ENCODE peak calls at places on chromosomes 6 and 20, in eight cellular contexts. G is HL-60, M is A549, C is BE2C, K is AG09319, I is bronchial epithelial cell, E is RWPE1, P is glutamatergic neuron. S is an unnamed sample.

GRCh38 chr6:131136021-131136847 is 967 bp downstream of the AKAP7 start:
- DNase-seq in G (no peak), K (no peak), I (peak), M (peak), P (no peak), E (peak), C (no peak), S (peak)

GRCh38 chr6:144351741-144352140 is 66.6 kb downstream of the UTRN start:
- DNase-seq in G (no peak), M (no peak), I (no peak), K (no peak), C (no peak), P (no peak), E (no peak), S (no peak)

GRCh38 chr6:18447552-18447951 is 60.4 kb downstream of the RNF144B start:
- DNase-seq in G (no peak), K (no peak), M (no peak), C (no peak), E (no peak), P (no peak), I (no peak), S (no peak)

GRCh38 chr6:47318236-47318974 is 8.7 kb upstream of the TNFRSF21 start:
- DNase-seq in M (no peak), K (no peak), C (no peak), G (no peak), E (no peak), I (no peak), P (no peak), S (no peak)

GRCh38 chr6:1670711-1671462 is 61.2 kb downstream of the FOXC1 start:
- DNase-seq in G (no peak), M (no peak), P (no peak), K (no peak), I (peak), E (peak), C (no peak), S (no peak)

GRCh38 chr20:58652606-58653303 is 1.7 kb downstream of the STX16 start:
- DNase-seq in K (no peak), G (no peak), I (peak), P (no peak), E (peak), C (no peak), M (no peak), S (no peak)

GRCh38 chr20:20743511-20744169 is 31.2 kb upstream of the RALGAPA2 start:
- DNase-seq in E (no peak), C (no peak), P (no peak), I (peak), G (peak), K (no peak), M (no peak), S (peak)

GRCh38 chr20:17627101-17627950 is 54.7 kb downstream of the RRBP1 start:
- DNase-seq in P (peak), I (no peak), K (no peak), E (no peak), M (no peak), C (peak), G (peak), S (no peak)

GRCh38 chr20:61959301-61959700 is 106.4 kb downstream of the TAF4 start:
- DNase-seq in C (no peak), M (peak), I (no peak), P (no peak), E (peak), G (no peak), K (no peak), S (no peak)

GRCh38 chr20:47502801-47503239 is 1.1 kb downstream of the NCOA3 start:
- DNase-seq in C (no peak), K (peak), G (peak), M (peak), E (peak), P (no peak), I (peak), S (peak)

GRCh38 chr20:5353624-5354496 is 37.1 kb upstream of the PROKR2 start:
- DNase-seq in P (no peak), M (peak), C (no peak), K (no peak), I (peak), E (peak), G (no peak), S (no peak)

GRCh38 chr6:145147559-145147958 is 587.8 kb downstream of the EPM2A start:
- DNase-seq in E (peak), K (no peak), G (no peak), I (peak), C (no peak), P (no peak), M (no peak), S (no peak)

GRCh38 chr6:119333707-119334295 is 15.8 kb downstream of the MAN1A1 start:
- DNase-seq in M (peak), K (no peak), P (no peak), E (peak), I (peak), C (no peak), G (no peak), S (peak)

GRCh38 chr6:168050225-168050796 is 28.7 kb downstream of the FRMD1 start:
- DNase-seq in I (no peak), G (no peak), P (peak), M (no peak), E (no peak), C (no peak), K (no peak), S (no peak)

GRCh38 chr6:143569035-143569434 is 57.5 kb upstream of the FUCA2 start:
- DNase-seq in E (no peak), P (no peak), I (no peak), K (no peak), M (no peak), C (no peak), G (no peak), S (no peak)

GRCh38 chr20:40309731-40310130 is 379.3 kb downstream of the MAFB start:
- DNase-seq in C (no peak), G (no peak), P (no peak), K (no peak), M (no peak), E (no peak), I (no peak), S (no peak)

GRCh38 chr6:106547556-106547955 is 81.7 kb downstream of the RTN4IP1 start:
- DNase-seq in G (no peak), M (no peak), E (no peak), C (no peak), P (no peak), I (no peak), K (no peak), S (no peak)

GRCh38 chr20:19968488-19969073 is 48.6 kb upstream of the NAA20 start:
- DNase-seq in G (no peak), C (no peak), E (no peak), K (no peak), M (no peak), P (no peak), I (no peak), S (no peak)

GRCh38 chr6:35402136-35402855 is 49.8 kb upstream of the FANCE start:
- DNase-seq in K (no peak), C (no peak), G (no peak), M (peak), P (no peak), E (no peak), I (no peak), S (peak)

GRCh38 chr6:43793875-43794242 is 23.8 kb downstream of the VEGFA start:
- DNase-seq in K (no peak), P (no peak), E (no peak), G (no peak), M (no peak), I (no peak), C (no peak), S (no peak)

GRCh38 chr20:61437280-61438206 is 185.5 kb downstream of the CDH4 start:
- DNase-seq in M (no peak), K (peak), P (no peak), G (no peak), I (peak), E (peak), C (no peak), S (no peak)

GRCh38 chr20:44945261-44945660 is 14.9 kb downstream of the TOMM34 start:
- DNase-seq in G (no peak), E (no peak), P (no peak), K (no peak), C (no peak), M (no peak), I (no peak), S (no peak)

GRCh38 chr6:7636151-7636550 is 46.2 kb downstream of the SNRNP48 start:
- DNase-seq in K (no peak), P (no peak), C (no peak), G (no peak), E (no peak), M (no peak), I (no peak), S (no peak)

GRCh38 chr20:38350879-38351775 is 4.8 kb downstream of the LBP start:
- DNase-seq in M (no peak), I (no peak), E (no peak), C (no peak), K (no peak), P (no peak), G (no peak), S (no peak)

GRCh38 chr6:43913388-43914271 is 143.6 kb downstream of the VEGFA start:
- DNase-seq in G (no peak), K (no peak), P (no peak), C (no peak), E (no peak), I (peak), M (no peak), S (no peak)

GRCh38 chr6:85594197-85594930 is 706 bp upstream of the SNX14 start:
- DNase-seq in I (peak), G (peak), E (no peak), K (no peak), C (no peak), P (no peak), M (no peak), S (no peak)

GRCh38 chr20:44279228-44279627 is 31.8 kb downstream of the FITM2 start:
- DNase-seq in G (no peak), E (peak), C (no peak), I (peak), M (peak), P (no peak), K (peak), S (no peak)

GRCh38 chr20:37490670-37491350 is 30.2 kb upstream of the NNAT start:
- DNase-seq in K (no peak), C (no peak), M (no peak), E (no peak), P (no peak), G (no peak), I (no peak), S (no peak)

GRCh38 chr6:164133095-164133494 is 718.6 kb downstream of the QKI start:
- DNase-seq in I (peak), G (no peak), C (no peak), E (no peak), K (no peak), M (no peak), P (no peak), S (no peak)

GRCh38 chr6:9511157-9511556 is 903.7 kb downstream of the TFAP2A start:
- DNase-seq in C (no peak), K (no peak), E (no peak), G (no peak), M (no peak), P (no peak), I (no peak), S (no peak)

GRCh38 chr20:16100111-16100510 is 473.1 kb downstream of the KIF16B start:
- DNase-seq in P (no peak), G (no peak), E (no peak), I (no peak), M (no peak), K (no peak), C (no peak), S (no peak)

GRCh38 chr6:170208171-170208601 is 82.7 kb downstream of the DLL1 start:
- DNase-seq in E (no peak), K (no peak), M (no peak), P (no peak), I (no peak), C (no peak), G (no peak), S (no peak)

GRCh38 chr20:57329608-57330221 is at the start of gene SPO11:
- DNase-seq in P (no peak), I (no peak), M (no peak), K (no peak), C (no peak), E (no peak), G (no peak), S (no peak)
- TF ChIP-seq CTCF in P (no peak), I (peak), M (no peak), K (no peak), C (no peak), E (no peak), G (no peak), S (peak)

DNA sequence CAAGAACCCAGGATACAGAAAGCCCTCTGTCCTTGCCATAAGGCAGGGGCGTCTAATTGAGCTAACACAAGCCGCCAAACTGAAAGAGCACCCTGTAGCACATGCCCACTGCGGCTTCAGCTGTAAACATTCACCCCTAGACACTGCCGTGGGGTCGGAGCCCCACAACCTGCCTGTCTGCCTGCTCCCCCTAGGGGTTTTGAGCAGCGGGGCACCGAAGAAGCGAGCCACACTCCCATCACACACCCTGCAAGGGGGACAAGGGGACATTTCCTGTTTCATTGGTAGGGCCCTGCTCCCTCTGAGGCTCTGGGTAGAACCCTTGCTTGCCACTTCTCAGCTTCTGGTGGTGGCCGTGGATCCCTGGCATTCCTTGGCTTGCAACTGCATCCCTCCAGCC is 45.2 kb upstream of the BCLAF1 start:
- DNase-seq in I (no peak), E (no peak), K (no peak), M (no peak), C (peak), P (peak), G (no peak), S (no peak)
- TF ChIP-seq CTCF in I (no peak), E (no peak), K (no peak), M (no peak), C (peak), P (peak), G (no peak), S (no peak)

DNA sequence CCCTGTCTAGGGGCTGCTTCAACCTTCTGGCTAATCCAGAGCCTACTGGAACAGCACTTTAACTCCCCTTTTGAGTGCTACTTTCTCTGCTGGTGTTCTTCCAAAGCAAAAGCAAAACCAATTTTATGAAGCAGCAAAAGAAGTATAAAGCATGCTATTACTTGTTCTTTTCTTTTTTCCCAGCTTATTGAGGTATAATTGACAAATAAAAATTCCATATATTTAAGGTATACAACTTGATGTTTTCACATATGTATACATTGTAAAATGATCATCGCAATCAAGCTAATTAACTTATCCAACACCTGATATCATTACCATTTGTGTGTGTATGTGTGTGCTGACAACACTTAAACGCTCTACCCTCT is 14.9 kb downstream of the ID4 start:
- DNase-seq in K (no peak), C (no peak), P (no peak), M (no peak), E (no peak), G (no peak), I (no peak), S (no peak)
- TF ChIP-seq CTCF in K (no peak), C (no peak), P (no peak), M (no peak), E (peak), G (no peak), I (no peak), S (no peak)

GRCh38 chr6:157762636-157763035 is 60.4 kb upstream of the SNX9 start:
- DNase-seq in E (no peak), P (no peak), M (peak), K (no peak), I (no peak), C (no peak), G (no peak), S (no peak)
- TF ChIP-seq CTCF in E (no peak), P (no peak), M (peak), K (no peak), I (peak), C (no peak), G (no peak), S (no peak)

DNA sequence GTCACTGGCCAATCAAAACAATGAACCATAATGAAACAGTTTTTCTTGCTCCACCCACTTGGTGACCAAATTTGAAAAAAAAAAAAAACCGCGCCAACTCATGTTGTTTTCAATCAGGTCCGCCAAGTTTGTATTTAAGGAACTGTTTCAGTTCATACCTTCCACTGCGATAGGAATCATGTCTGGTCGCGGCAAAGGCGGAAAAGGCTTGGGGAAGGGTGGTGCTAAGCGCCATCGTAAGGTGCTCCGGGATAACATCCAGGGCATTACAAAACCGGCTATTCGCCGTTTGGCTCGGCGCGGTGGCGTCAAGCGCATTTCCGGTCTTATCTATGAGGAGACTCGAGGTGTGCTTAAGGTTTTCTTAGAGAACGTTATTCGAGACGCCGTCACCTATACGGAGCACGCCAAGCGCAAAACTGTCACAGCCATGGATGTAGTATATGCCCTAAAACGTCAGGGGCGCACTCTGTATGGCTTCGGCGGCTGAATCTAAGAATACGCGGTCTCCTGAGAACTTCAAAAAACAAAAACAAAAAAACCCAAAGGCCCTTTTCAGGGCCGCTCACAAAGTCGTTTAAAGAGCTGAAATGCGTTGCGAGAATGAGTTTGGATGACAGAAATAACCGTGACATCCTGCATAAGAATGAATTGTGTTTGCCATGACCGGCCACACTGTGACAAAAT is 16.7 kb downstream of the HFE start:
- DNase-seq in G (peak), M (peak), C (peak), E (peak), I (peak), P (peak), K (peak), S (peak)
- TF ChIP-seq CTCF in G (no peak), M (peak), C (peak), E (peak), I (peak), P (peak), K (peak), S (peak)

GRCh38 chr20:25336561-25337422 is 53.8 kb downstream of the ABHD12 start:
- DNase-seq in M (peak), K (no peak), P (no peak), I (peak), G (peak), E (peak), C (no peak), S (no peak)
- TF ChIP-seq CTCF in M (peak), K (peak), P (peak), I (peak), G (no peak), E (peak), C (peak), S (no peak)

GRCh38 chr6:51129043-51129442 is 310.4 kb downstream of the TFAP2B start:
- DNase-seq in M (no peak), I (no peak), K (no peak), E (no peak), G (no peak), P (no peak), C (no peak), S (no peak)
- TF ChIP-seq CTCF in M (no peak), I (no peak), K (no peak), E (no peak), G (no peak), P (no peak), C (no peak), S (no peak)